ENCODE peak calls at places on chromosomes 16 and 17, in eight cellular contexts. H is IMR-90; Y is left lung; I is AG04450; G is upper lobe of left lung; S is CD8-positive, alpha-beta T cell; E is brain microvascular endothelial cell; M is SK-N-SH. A is an unnamed sample.
A peak's percentile ranks its signal among the peaks of the same experiment; 100 is the strongest.

GRCh38 chr17:19709841-19710240 is 6.5 kb downstream of the SLC47A2 start:
- DNase-seq in H (no peak), G (no peak), Y (no peak), I (no peak), S (no peak), M (no peak), E (no peak), A (no peak)

GRCh38 chr16:54282202-54282922 is 4.2 kb downstream of the IRX3 start:
- DNase-seq in S (no peak), H (no peak), G (peak; percentile 81), E (no peak), I (no peak), Y (peak; percentile 68), M (peak; percentile 55), A (peak; percentile 23)

GRCh38 chr17:82664276-82664575 is 16.0 kb upstream of the WDR45B start:
- DNase-seq in I (no peak), E (no peak), G (no peak), M (no peak), H (no peak), Y (no peak), S (no peak), A (no peak)

GRCh38 chr16:456891-457483 is 31.5 kb downstream of the RAB11FIP3 start:
- DNase-seq in Y (no peak), H (peak; percentile 56), E (peak; percentile 10), G (no peak), S (no peak), I (no peak), M (peak; percentile 38), A (no peak)

GRCh38 chr17:22463110-22463850 is 771.0 kb downstream of the KCNJ18 start:
- DNase-seq in S (no peak), G (no peak), I (no peak), H (no peak), M (no peak), E (no peak), Y (no peak), A (no peak)

GRCh38 chr16:9047689-9048301 is 43.6 kb upstream of the HAPSTR1 start:
- DNase-seq in H (peak; percentile 99), G (peak; percentile 90), E (peak; percentile 99), S (peak; percentile 21), I (peak; percentile 98), M (no peak), Y (peak; percentile 90), A (peak; percentile 99)

GRCh38 chr16:47916266-47916665 is 239.5 kb downstream of the ABCC12 start:
- DNase-seq in Y (no peak), G (no peak), S (no peak), E (no peak), I (no peak), M (no peak), H (peak; percentile 30), A (peak; percentile 24)

GRCh38 chr16:67158637-67159600 is 790 bp downstream of the TRADD start:
- DNase-seq in G (peak; percentile 75), I (no peak), M (peak; percentile 61), E (no peak), H (no peak), S (peak; percentile 79), Y (no peak), A (no peak)

GRCh38 chr16:57051696-57052228 is 40.6 kb upstream of the CPNE2 start:
- DNase-seq in S (no peak), H (no peak), M (no peak), E (no peak), I (no peak), Y (no peak), G (no peak), A (no peak)

GRCh38 chr16:82583415-82583814 is 43.4 kb upstream of the CDH13 start:
- DNase-seq in G (no peak), Y (no peak), M (no peak), H (peak; percentile 28), E (no peak), S (no peak), I (no peak), A (no peak)

GRCh38 chr16:55563797-55564196 is 2.7 kb upstream of the CAPNS2 start:
- DNase-seq in E (no peak), Y (no peak), G (no peak), M (no peak), I (no peak), S (no peak), H (no peak), A (no peak)

GRCh38 chr17:75504347-75505151 is 10.8 kb downstream of the CASKIN2 start:
- DNase-seq in I (no peak), M (peak; percentile 86), S (peak; percentile 48), H (no peak), Y (no peak), G (no peak), E (no peak), A (no peak)

GRCh38 chr17:72334205-72334604 is 213.4 kb downstream of the SOX9 start:
- DNase-seq in S (no peak), M (no peak), Y (no peak), G (no peak), E (peak; percentile 70), I (peak; percentile 60), H (peak; percentile 89), A (no peak)

GRCh38 chr16:84830765-84831384 is 11.1 kb downstream of the CRISPLD2 start:
- DNase-seq in G (no peak), I (no peak), H (no peak), E (no peak), Y (no peak), M (no peak), S (no peak), A (no peak)

GRCh38 chr17:66271512-66271911 is 30.9 kb upstream of the PRKCA start:
- DNase-seq in M (no peak), S (no peak), Y (no peak), G (no peak), E (no peak), I (no peak), H (no peak), A (no peak)

GRCh38 chr17:66273391-66273722 is 29.1 kb upstream of the PRKCA start:
- DNase-seq in G (no peak), I (no peak), S (no peak), Y (no peak), H (no peak), E (no peak), M (no peak), A (no peak)

GRCh38 chr17:66270106-66270505 is 32.3 kb upstream of the PRKCA start:
- DNase-seq in S (no peak), G (no peak), H (no peak), Y (no peak), I (no peak), M (no peak), E (no peak), A (no peak)

GRCh38 chr17:66275651-66276050 is 26.8 kb upstream of the PRKCA start:
- DNase-seq in S (no peak), M (no peak), E (peak; percentile 91), Y (no peak), G (no peak), H (peak; percentile 97), I (peak; percentile 56), A (peak; percentile 77)

DNA sequence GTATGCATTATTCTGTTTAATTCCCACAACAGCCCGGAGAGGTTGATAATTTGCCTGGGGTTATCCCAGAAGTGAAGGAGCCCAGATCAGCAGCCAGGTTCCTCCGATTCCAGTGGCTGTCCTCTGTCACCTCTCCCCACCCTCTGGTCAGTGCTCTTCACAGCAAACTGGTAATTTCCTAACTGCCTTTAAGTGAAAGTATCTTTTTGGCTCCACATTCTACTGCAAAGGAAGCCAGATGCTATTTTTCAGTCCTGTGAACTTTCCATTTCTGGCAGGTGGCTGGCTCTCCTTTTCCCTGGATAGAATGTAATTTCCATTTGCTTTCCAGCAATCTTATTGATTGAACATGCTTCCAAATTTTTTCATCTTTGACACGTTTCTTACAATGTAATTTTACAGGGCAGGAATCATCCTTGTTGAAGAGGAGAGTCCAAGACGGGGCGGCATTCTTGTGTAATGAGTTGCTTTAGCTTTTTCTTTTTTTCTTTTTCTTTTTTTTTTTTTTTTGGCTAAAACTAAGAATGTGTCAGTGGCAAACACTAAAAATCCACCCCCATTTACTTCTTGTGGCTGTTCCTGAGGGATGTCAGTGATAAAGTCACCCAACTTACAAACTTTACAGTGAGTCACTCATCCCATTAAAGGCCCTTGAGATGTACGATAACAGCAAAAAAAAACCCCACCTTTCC is 29.6 kb upstream of the PRKCA start:
- DNase-seq in G (no peak), M (no peak), H (peak; percentile 89), E (peak; percentile 51), I (peak; percentile 20), S (no peak), Y (no peak), A (peak; percentile 48)
- H3K4me3 ChIP-seq in G (no peak overlapping the region), M (peak overlapping the region; percentile 13), H (peak overlapping the region; percentile 14), E (no peak overlapping the region), I (peak overlapping the region; percentile 31), S (no peak overlapping the region), Y (no peak overlapping the region), A (no peak overlapping the region)

GRCh38 chr17:45200701-45201100 is 21.0 kb upstream of the FMNL1 start:
- DNase-seq in G (peak; percentile 38), S (no peak), I (no peak), E (no peak), H (no peak), Y (no peak), M (no peak), A (no peak)
- TF ChIP-seq CTCF in G (no peak), S (no peak), I (no peak), E (no peak), H (no peak), Y (no peak), M (no peak), A (no peak)

DNA sequence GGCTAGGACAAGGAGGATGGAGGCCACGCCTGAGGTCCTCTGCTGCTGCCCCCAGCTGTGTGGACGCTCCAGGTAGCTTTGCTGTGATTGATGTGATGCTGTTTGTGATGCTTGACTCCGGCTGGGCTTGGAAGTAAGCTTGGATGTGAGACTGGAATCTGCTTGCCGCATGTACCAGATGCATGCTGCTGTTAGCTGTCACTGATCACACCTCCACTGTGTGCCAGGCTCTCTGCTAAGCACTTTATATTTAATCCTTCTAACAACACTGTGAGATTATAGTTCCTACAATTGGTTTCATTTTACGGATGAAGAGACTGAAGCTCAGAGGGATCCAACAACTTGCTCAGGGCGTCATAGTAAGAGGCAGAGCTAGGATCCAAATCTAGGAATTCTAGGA is 23.5 kb downstream of the SNX29 start:
- DNase-seq in E (no peak), G (no peak), H (no peak), S (no peak), I (no peak), M (no peak), Y (no peak), A (no peak)
- H3K4me3 ChIP-seq in E (no peak overlapping the region), G (no peak overlapping the region), H (no peak overlapping the region), S (no peak overlapping the region), I (no peak overlapping the region), M (no peak overlapping the region), Y (no peak overlapping the region), A (no peak overlapping the region)

DNA sequence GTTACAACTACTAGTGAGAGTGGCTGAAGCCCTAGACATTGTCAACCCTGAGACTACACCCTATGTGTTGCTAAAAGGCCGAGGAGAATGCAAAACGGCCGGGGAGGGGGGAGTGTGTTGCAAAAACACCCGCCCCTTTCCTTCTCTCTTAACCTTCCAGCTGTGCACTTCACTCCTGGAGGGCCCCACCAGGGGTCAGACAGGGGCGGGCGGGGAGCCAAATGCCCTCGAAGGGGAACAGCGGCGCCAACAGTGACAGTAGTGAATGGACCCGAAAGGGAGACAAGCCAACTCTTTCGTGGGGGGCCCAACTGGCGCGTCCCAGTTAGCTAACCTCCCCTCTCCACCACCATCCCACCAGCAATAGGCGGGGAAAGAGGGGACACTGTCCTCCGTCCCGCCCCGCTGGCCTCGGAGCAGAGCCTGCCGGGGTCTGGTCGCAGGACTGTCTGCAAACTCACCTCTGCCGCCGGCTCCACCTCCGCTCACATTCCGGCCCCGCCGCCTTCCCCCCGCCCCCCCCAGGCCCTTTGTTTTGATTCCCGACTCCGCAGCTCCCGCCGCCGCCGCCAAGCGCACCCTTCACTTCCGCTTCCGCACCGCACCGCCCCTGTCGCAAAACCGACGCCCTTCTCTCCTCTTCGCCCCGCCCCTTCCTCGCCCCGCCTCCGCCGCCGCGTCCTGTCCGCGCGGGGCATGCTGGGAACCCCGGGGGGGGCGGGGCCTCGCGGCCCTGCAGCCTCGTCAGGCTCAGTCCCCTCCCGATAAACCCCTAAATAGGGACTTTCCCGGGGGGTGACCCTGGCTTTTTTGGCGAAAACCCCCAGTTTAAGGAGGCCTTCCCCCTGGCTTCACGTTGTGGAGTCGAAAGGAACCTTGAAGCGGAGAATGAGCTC is at the start of gene MARF1:
- DNase-seq in H (peak; percentile 90), Y (peak; percentile 98), G (peak; percentile 96), M (peak; percentile 94), I (peak; percentile 72), S (peak; percentile 100), E (peak; percentile 93), A (peak; percentile 82)
- TF ChIP-seq CTCF in H (peak; percentile 22), Y (peak; percentile 32), G (peak; percentile 29), M (peak; percentile 47), I (peak; percentile 33), S (peak; percentile 76), E (peak; percentile 57), A (peak; percentile 32)

A was measured in astrocyte of the cerebellum.